ENCODE peak calls at places on chromosomes 3 and 15, in ten cellular contexts. I, D, T, C, M, L, F, J, O and P are unnamed samples.

GRCh38 chr3:151440940-151441339 is 19.9 kb downstream of the IGSF10 start:
- DNase-seq in I (no peak), D (no peak), T (no peak), C (no peak), M (no peak), L (no peak), F (no peak), J (no peak), O (no peak), P (no peak)

GRCh38 chr3:45568848-45569247 is 25.7 kb upstream of the LIMD1 start:
- DNase-seq in I (no peak), D (no peak), T (no peak), C (no peak), M (no peak), L (no peak), F (no peak), J (no peak), O (no peak), P (no peak)

GRCh38 chr3:143793971-143794370 is 54.3 kb downstream of the SLC9A9 start:
- DNase-seq in I (no peak), D (no peak), T (no peak), C (no peak), M (no peak), L (no peak), F (no peak), J (no peak), O (no peak), P (no peak)

GRCh38 chr3:150786791-150787190 is 23.8 kb upstream of the SIAH2 start:
- DNase-seq in I (no peak), D (no peak), T (no peak), C (no peak), M (no peak), L (no peak), F (no peak), J (no peak), O (no peak), P (no peak)

GRCh38 chr3:33187368-33187634 is 31.3 kb downstream of the SUSD5 start:
- DNase-seq in I (peak), D (no peak), T (no peak), C (no peak), M (no peak), L (no peak), F (no peak), J (no peak), O (no peak), P (no peak)

GRCh38 chr15:61752001-61752400 is 308.2 kb downstream of the VPS13C start:
- DNase-seq in I (no peak), D (no peak), T (no peak), C (no peak), M (no peak), L (no peak), F (no peak), J (no peak), O (no peak), P (no peak)

GRCh38 chr3:99783009-99783573 is 34.6 kb upstream of the CMSS1 start:
- DNase-seq in I (peak), D (no peak), T (peak), C (no peak), M (no peak), L (peak), F (no peak), J (peak), O (no peak), P (peak)

GRCh38 chr3:22007376-22007775 is 256.4 kb upstream of the ZNF385D start:
- DNase-seq in I (peak), D (no peak), T (no peak), C (no peak), M (no peak), L (no peak), F (no peak), J (no peak), O (no peak), P (no peak)

GRCh38 chr15:40828447-40829036 is at the start of gene PPP1R14D:
- DNase-seq in I (no peak), D (peak), T (no peak), C (no peak), M (no peak), L (no peak), F (no peak), J (no peak), O (no peak), P (no peak)

GRCh38 chr15:83066034-83066760 is 855 bp downstream of the BTBD1 start:
- DNase-seq in I (no peak), D (peak), T (no peak), C (no peak), M (no peak), L (no peak), F (peak), J (no peak), O (no peak), P (no peak)

GRCh38 chr15:77504310-77504709 is 83.6 kb downstream of the HMG20A start:
- DNase-seq in I (no peak), D (no peak), T (no peak), C (peak), M (no peak), L (no peak), F (no peak), J (no peak), O (no peak), P (no peak)

GRCh38 chr15:69154684-69155083 is 5.8 kb upstream of the GLCE start:
- DNase-seq in I (peak), D (no peak), T (no peak), C (no peak), M (no peak), L (no peak), F (peak), J (peak), O (no peak), P (peak)

GRCh38 chr3:114899186-114899931 is 247.7 kb downstream of the ZBTB20 start:
- DNase-seq in I (no peak), D (peak), T (no peak), C (peak), M (no peak), L (no peak), F (no peak), J (no peak), O (no peak), P (no peak)

GRCh38 chr3:104933981-104934380 is 432.7 kb upstream of the ALCAM start:
- DNase-seq in I (peak), D (no peak), T (no peak), C (no peak), M (no peak), L (no peak), F (no peak), J (peak), O (no peak), P (no peak)

GRCh38 chr3:72632129-72632528 is 216.1 kb downstream of the SHQ1 start:
- DNase-seq in I (peak), D (no peak), T (no peak), C (no peak), M (no peak), L (no peak), F (no peak), J (no peak), O (no peak), P (no peak)

GRCh38 chr3:170699158-170700053 is 113.5 kb upstream of the SLC7A14 start:
- DNase-seq in I (no peak), D (no peak), T (no peak), C (no peak), M (no peak), L (no peak), F (no peak), J (no peak), O (no peak), P (no peak)

GRCh38 chr15:68556139-68556990 is 22.4 kb upstream of the CORO2B start:
- DNase-seq in I (no peak), D (no peak), T (no peak), C (no peak), M (no peak), L (no peak), F (no peak), J (no peak), O (no peak), P (no peak)

GRCh38 chr3:114127517-114127916 is 51.3 kb downstream of the DRD3 start:
- DNase-seq in I (peak), D (no peak), T (no peak), C (no peak), M (no peak), L (no peak), F (no peak), J (no peak), O (no peak), P (no peak)

GRCh38 chr15:26882616-26883365 is 15.9 kb downstream of the GABRA5 start:
- DNase-seq in I (no peak), D (no peak), T (no peak), C (no peak), M (no peak), L (no peak), F (no peak), J (no peak), O (no peak), P (no peak)

GRCh38 chr3:151156618-151157216 is 46.3 kb downstream of the GPR171 start:
- DNase-seq in I (peak), D (peak), T (peak), C (peak), M (no peak), L (no peak), F (no peak), J (peak), O (peak), P (peak)

GRCh38 chr3:47007001-47007400 is 27.5 kb downstream of the NBEAL2 start:
- DNase-seq in I (no peak), D (no peak), T (no peak), C (no peak), M (no peak), L (no peak), F (no peak), J (no peak), O (no peak), P (no peak)

GRCh38 chr3:127097009-127097350 is 96.0 kb upstream of the PRR23E start:
- DNase-seq in I (no peak), D (no peak), T (no peak), C (no peak), M (no peak), L (no peak), F (no peak), J (no peak), O (no peak), P (no peak)

GRCh38 chr3:11155341-11156025 is 1.2 kb downstream of the HRH1 start:
- DNase-seq in I (peak), D (peak), T (peak), C (no peak), M (peak), L (peak), F (peak), J (peak), O (no peak), P (peak)

GRCh38 chr15:77002954-77003912 is 8.3 kb downstream of the PSTPIP1 start:
- DNase-seq in I (no peak), D (no peak), T (no peak), C (no peak), M (no peak), L (no peak), F (no peak), J (no peak), O (peak), P (no peak)

GRCh38 chr3:89113887-89114840 is 6.7 kb downstream of the EPHA3 start:
- DNase-seq in I (peak), D (no peak), T (no peak), C (no peak), M (peak), L (no peak), F (peak), J (peak), O (peak), P (peak)

GRCh38 chr3:131349946-131350347 is 31.6 kb upstream of the NUDT16 start:
- DNase-seq in I (peak), D (no peak), T (peak), C (no peak), M (no peak), L (peak), F (peak), J (peak), O (no peak), P (peak)

GRCh38 chr3:160374472-160374871 is 24.6 kb downstream of the IFT80 start:
- DNase-seq in I (peak), D (no peak), T (no peak), C (no peak), M (no peak), L (no peak), F (no peak), J (peak), O (no peak), P (no peak)

GRCh38 chr3:101381809-101382208 is 61.4 kb upstream of the IMPG2 start:
- DNase-seq in I (peak), D (peak), T (no peak), C (no peak), M (no peak), L (no peak), F (no peak), J (peak), O (peak), P (peak)

GRCh38 chr15:69624816-69625215 is 172.2 kb downstream of the RPLP1 start:
- DNase-seq in I (no peak), D (no peak), T (no peak), C (no peak), M (no peak), L (no peak), F (no peak), J (no peak), O (no peak), P (no peak)

GRCh38 chr3:46472736-46473135 is 8.0 kb upstream of the LTF start:
- DNase-seq in I (no peak), D (no peak), T (no peak), C (no peak), M (no peak), L (no peak), F (no peak), J (no peak), O (no peak), P (no peak)

GRCh38 chr15:39585394-39585841 is 4.5 kb downstream of the THBS1 start:
- DNase-seq in I (no peak), D (no peak), T (no peak), C (no peak), M (no peak), L (peak), F (no peak), J (peak), O (no peak), P (no peak)

GRCh38 chr3:30162579-30162978 is 443.8 kb upstream of the TGFBR2 start:
- DNase-seq in I (peak), D (no peak), T (peak), C (peak), M (no peak), L (peak), F (peak), J (peak), O (no peak), P (peak)

GRCh38 chr3:197031315-197032285 is 2.0 kb upstream of the MELTF start:
- DNase-seq in I (peak), D (peak), T (peak), C (no peak), M (no peak), L (peak), F (peak), J (peak), O (no peak), P (peak)

GRCh38 chr15:80265021-80265420 is 13.0 kb upstream of the CTXND1 start:
- DNase-seq in I (no peak), D (no peak), T (no peak), C (no peak), M (no peak), L (no peak), F (peak), J (peak), O (no peak), P (peak)

GRCh38 chr3:186971578-186971977 is 41.3 kb downstream of the ST6GAL1 start:
- DNase-seq in I (no peak), D (no peak), T (no peak), C (no peak), M (no peak), L (no peak), F (peak), J (no peak), O (no peak), P (no peak)